ENCODE peak calls at places on chromosomes 16 and 17, in four cellular contexts. F, B, U and A are unnamed samples.

GRCh38 chr16:83095926-83096692 is 469.3 kb downstream of the CDH13 start:
- DNase-seq in F (no peak), B (no peak), U (no peak), A (no peak)

GRCh38 chr16:83653785-83654184 is 154.0 kb upstream of the HSBP1 start:
- DNase-seq in F (no peak), B (no peak), U (no peak), A (no peak)

GRCh38 chr17:42288985-42289862 is 926 bp downstream of the STAT5A start:
- DNase-seq in F (peak), B (no peak), U (peak), A (no peak)

GRCh38 chr17:76920364-76921139 is 52.3 kb downstream of the MGAT5B start:
- DNase-seq in F (no peak), B (no peak), U (no peak), A (peak)

GRCh38 chr17:51298508-51299371 is 38.4 kb downstream of the UTP18 start:
- DNase-seq in F (no peak), B (peak), U (peak), A (peak)

GRCh38 chr17:46071796-46072195 is 72.7 kb downstream of the STH start:
- DNase-seq in F (no peak), B (no peak), U (no peak), A (peak)

GRCh38 chr17:39750131-39751015 is 12.6 kb downstream of the GRB7 start:
- DNase-seq in F (no peak), B (no peak), U (peak), A (no peak)

GRCh38 chr17:34205401-34205800 is 49.7 kb upstream of the CCL2 start:
- DNase-seq in F (no peak), B (no peak), U (no peak), A (no peak)

GRCh38 chr16:69711115-69711740 is 15.1 kb downstream of the NQO1 start:
- DNase-seq in F (peak), B (no peak), U (no peak), A (no peak)

GRCh38 chr17:27157297-27157696 is 136.6 kb upstream of the WSB1 start:
- DNase-seq in F (no peak), B (no peak), U (no peak), A (no peak)

GRCh38 chr17:78716814-78717393 is 65.2 kb downstream of the CYTH1 start:
- DNase-seq in F (peak), B (no peak), U (no peak), A (no peak)

GRCh38 chr17:8147805-8148404 is 4.3 kb downstream of the PER1 start:
- DNase-seq in F (no peak), B (no peak), U (no peak), A (no peak)

GRCh38 chr16:2853531-2854073 is 4.4 kb downstream of the PRSS22 start:
- DNase-seq in F (no peak), B (no peak), U (no peak), A (no peak)

GRCh38 chr16:55370762-55371482 is 46.9 kb downstream of the IRX6 start:
- DNase-seq in F (peak), B (peak), U (peak), A (peak)

GRCh38 chr16:24430937-24431760 is 108.2 kb upstream of the RBBP6 start:
- DNase-seq in F (no peak), B (no peak), U (no peak), A (peak)

GRCh38 chr17:80856863-80857488 is 134.7 kb upstream of the CHMP6 start:
- DNase-seq in F (no peak), B (no peak), U (no peak), A (peak)
- H3K9ac ChIP-seq in F (no peak), B (peak), U (no peak), A (no peak)

GRCh38 chr17:69574257-69575197 is 160.0 kb downstream of the MAP2K6 start:
- DNase-seq in F (no peak), B (no peak), U (no peak), A (peak)
- H3K18ac ChIP-seq in F (no peak), B (peak), U (no peak), A (no peak)

GRCh38 chr16:86166414-86166813 is 267.5 kb downstream of the IRF8 start:
- DNase-seq in F (no peak), B (no peak), U (no peak), A (no peak)

GRCh38 chr16:86167061-86167460 is 268.1 kb downstream of the IRF8 start:
- DNase-seq in F (no peak), B (no peak), U (no peak), A (no peak)

GRCh38 chr16:86165479-86165878 is 266.5 kb downstream of the IRF8 start:
- DNase-seq in F (no peak), B (no peak), U (no peak), A (no peak)

GRCh38 chr16:86171329-86171728 is 272.4 kb downstream of the IRF8 start:
- DNase-seq in F (no peak), B (no peak), U (no peak), A (no peak)

GRCh38 chr16:86170720-86171119 is 271.8 kb downstream of the IRF8 start:
- DNase-seq in F (no peak), B (no peak), U (no peak), A (no peak)
- H4K8ac ChIP-seq in F (no peak), B (no peak), U (no peak), A (no peak)

DNA sequence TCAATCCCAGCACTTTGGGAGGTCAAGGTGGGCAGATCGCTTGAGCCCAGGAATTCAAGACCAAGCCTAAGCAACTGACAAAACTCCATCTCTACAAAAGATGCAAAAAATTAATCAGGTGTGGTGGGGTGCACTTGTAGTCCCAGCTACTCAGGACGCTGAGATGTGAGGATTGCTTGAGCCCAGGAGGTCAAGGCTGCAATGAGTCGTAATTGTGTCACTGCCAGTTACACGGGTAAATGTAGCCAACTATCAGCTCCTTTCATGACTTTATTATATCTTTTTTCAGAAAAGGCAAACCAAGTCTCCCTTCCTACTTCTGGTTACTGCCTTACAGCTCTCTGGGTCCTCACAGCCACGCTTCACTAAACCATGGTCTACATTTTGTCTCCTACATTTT is 4.0 kb downstream of the SDF2 start:
- DNase-seq in F (no peak), B (no peak), U (no peak), A (no peak)
- H3K9ac ChIP-seq in F (no peak), B (no peak), U (no peak), A (no peak)

GRCh38 chr17:10183931-10184930 is 14.2 kb downstream of the GAS7 start:
- DNase-seq in F (no peak), B (no peak), U (no peak), A (peak)
- H3K18ac ChIP-seq in F (peak), B (peak), U (no peak), A (peak)

GRCh38 chr17:69593716-69594115 is 179.2 kb downstream of the MAP2K6 start:
- DNase-seq in F (no peak), B (no peak), U (no peak), A (no peak)
- H4K8ac ChIP-seq in F (no peak), B (no peak), U (no peak), A (no peak)